ENCODE peak calls at places on chromosomes 6 and 20, in six cellular contexts. E is AG09309, H is fibroblast of lung, Q is cardiac fibroblast, N is mesothelial cell of epicardium, G is right lobe of liver. Y is an unnamed sample.

GRCh38 chr20:6053776-6054688 is at the start of gene LRRN4:
- DNase-seq in Q (peak), E (no peak), G (no peak), H (peak), N (peak), Y (no peak)

GRCh38 chr6:25863360-25863759 is 10.7 kb downstream of the SLC17A3 start:
- DNase-seq in H (no peak), Q (no peak), E (no peak), G (no peak), N (no peak), Y (no peak)

GRCh38 chr6:159807150-159807859 is 7.2 kb downstream of the PNLDC1 start:
- DNase-seq in G (no peak), H (peak), Q (peak), N (no peak), E (no peak), Y (no peak)

GRCh38 chr6:111228094-111228493 is 140.8 kb downstream of the SLC16A10 start:
- DNase-seq in N (no peak), E (no peak), G (no peak), H (peak), Q (peak), Y (no peak)

GRCh38 chr6:141498980-141499379 is 633.7 kb upstream of the GJE1 start:
- DNase-seq in N (no peak), H (peak), G (no peak), Q (peak), E (no peak), Y (no peak)

GRCh38 chr6:167056370-167056769 is 57.2 kb downstream of the CEP43 start:
- DNase-seq in Q (peak), G (no peak), N (no peak), H (peak), E (peak), Y (no peak)

GRCh38 chr20:36271639-36272546 is 34.2 kb upstream of the DLGAP4 start:
- DNase-seq in G (no peak), Q (no peak), N (peak), H (no peak), E (no peak), Y (no peak)

GRCh38 chr6:70872469-70872868 is 84.4 kb downstream of the B3GAT2 start:
- DNase-seq in N (no peak), E (no peak), Q (no peak), G (no peak), H (no peak), Y (no peak)

GRCh38 chr6:82182756-82183155 is 64.8 kb downstream of the IBTK start:
- DNase-seq in E (peak), H (peak), N (no peak), G (no peak), Q (peak), Y (no peak)

GRCh38 chr6:80642452-80642851 is 536.0 kb downstream of the BCKDHB start:
- DNase-seq in N (no peak), Q (peak), E (peak), H (peak), G (no peak), Y (no peak)

GRCh38 chr6:160106701-160107100 is 14.9 kb upstream of the SLC22A1 start:
- DNase-seq in Q (no peak), G (no peak), H (no peak), N (no peak), E (no peak), Y (no peak)

GRCh38 chr6:39440039-39440426 is 117.5 kb upstream of the KCNK16 start:
- DNase-seq in G (no peak), E (no peak), H (peak), N (no peak), Q (peak), Y (no peak)

GRCh38 chr6:68427630-68428029 is 207.5 kb upstream of the ADGRB3 start:
- DNase-seq in G (no peak), N (no peak), H (peak), E (no peak), Q (peak), Y (no peak)

GRCh38 chr6:168377481-168377850 is 57.9 kb upstream of the DACT2 start:
- DNase-seq in E (no peak), Q (no peak), G (no peak), H (no peak), N (peak), Y (no peak)

GRCh38 chr20:37524859-37525708 is 2.6 kb downstream of the BLCAP start:
- DNase-seq in G (peak), H (peak), Q (no peak), N (no peak), E (no peak), Y (no peak)

GRCh38 chr20:20712004-20712473 is 405 bp downstream of the RALGAPA2 start:
- DNase-seq in H (no peak), N (peak), Q (no peak), E (no peak), G (peak), Y (peak)

GRCh38 chr6:139257821-139258398 is 33.9 kb downstream of the TXLNB start:
- DNase-seq in H (no peak), E (no peak), N (no peak), G (no peak), Q (no peak), Y (no peak)

GRCh38 chr6:94362061-94362864 is 942.9 kb upstream of the EPHA7 start:
- DNase-seq in E (no peak), H (no peak), N (no peak), G (no peak), Q (no peak), Y (no peak)

GRCh38 chr6:31575335-31575901 is at the start of gene TNF:
- DNase-seq in E (no peak), N (no peak), Q (peak), G (no peak), H (no peak), Y (no peak)

GRCh38 chr6:53768636-53769035 is 26.2 kb upstream of the LRRC1 start:
- DNase-seq in N (no peak), G (no peak), Q (no peak), E (no peak), H (peak), Y (no peak)

GRCh38 chr6:117399126-117399525 is 26.6 kb downstream of the ROS1 start:
- DNase-seq in G (no peak), H (no peak), E (no peak), N (no peak), Q (no peak), Y (no peak)

GRCh38 chr6:94372229-94372628 is 952.9 kb upstream of the EPHA7 start:
- DNase-seq in Q (no peak), H (no peak), G (no peak), E (no peak), N (no peak), Y (no peak)

GRCh38 chr20:61414455-61414991 is 162.5 kb downstream of the CDH4 start:
- DNase-seq in H (no peak), N (no peak), Q (no peak), G (no peak), E (no peak), Y (no peak)

GRCh38 chr20:23078994-23079364 is 7.1 kb downstream of the CD93 start:
- DNase-seq in E (no peak), Q (no peak), G (no peak), H (no peak), N (no peak), Y (no peak)

GRCh38 chr6:16181429-16182359 is 52.8 kb downstream of the MYLIP start:
- DNase-seq in N (no peak), G (no peak), H (no peak), E (no peak), Q (no peak), Y (no peak)
- TF ChIP-seq CTCF in N (no peak), G (no peak), H (no peak), E (no peak), Q (no peak), Y (no peak)

GRCh38 chr6:125953502-125953875 is 3.1 kb upstream of the HINT3 start:
- DNase-seq in E (no peak), G (no peak), H (no peak), N (no peak), Q (no peak), Y (peak)
- TF ChIP-seq CTCF in E (peak), G (no peak), H (no peak), N (no peak), Q (peak), Y (peak)

DNA sequence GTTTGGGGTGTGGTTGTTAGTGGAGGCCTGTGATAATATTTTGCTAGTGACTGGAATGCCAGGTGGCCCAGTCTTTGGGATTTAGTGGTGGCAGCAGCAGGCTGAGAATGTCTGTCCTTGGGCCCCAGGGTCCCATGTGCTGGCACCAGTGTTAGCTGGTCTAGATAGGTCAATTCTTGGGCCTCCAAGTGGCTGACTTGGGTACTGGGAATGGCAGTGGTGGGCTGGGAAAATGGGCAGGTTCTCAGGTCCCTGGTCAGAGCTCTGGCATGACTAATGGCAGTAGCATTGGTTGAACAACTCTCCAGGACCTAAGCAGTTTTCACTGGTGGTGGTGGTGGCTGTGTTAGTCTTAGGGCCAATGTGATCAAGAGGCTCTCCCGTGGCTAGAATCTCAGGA is 50.3 kb downstream of the OLIG3 start:
- DNase-seq in H (no peak), E (no peak), Q (peak), G (no peak), N (no peak), Y (no peak)
- TF ChIP-seq CTCF in H (no peak), E (no peak), Q (peak), G (no peak), N (no peak), Y (peak)

GRCh38 chr6:56507517-56507916 is 135.2 kb downstream of the DST start:
- DNase-seq in N (no peak), Q (no peak), H (no peak), E (no peak), G (no peak), Y (no peak)
- TF ChIP-seq CTCF in N (no peak), Q (no peak), H (no peak), E (no peak), G (no peak), Y (no peak)

DNA sequence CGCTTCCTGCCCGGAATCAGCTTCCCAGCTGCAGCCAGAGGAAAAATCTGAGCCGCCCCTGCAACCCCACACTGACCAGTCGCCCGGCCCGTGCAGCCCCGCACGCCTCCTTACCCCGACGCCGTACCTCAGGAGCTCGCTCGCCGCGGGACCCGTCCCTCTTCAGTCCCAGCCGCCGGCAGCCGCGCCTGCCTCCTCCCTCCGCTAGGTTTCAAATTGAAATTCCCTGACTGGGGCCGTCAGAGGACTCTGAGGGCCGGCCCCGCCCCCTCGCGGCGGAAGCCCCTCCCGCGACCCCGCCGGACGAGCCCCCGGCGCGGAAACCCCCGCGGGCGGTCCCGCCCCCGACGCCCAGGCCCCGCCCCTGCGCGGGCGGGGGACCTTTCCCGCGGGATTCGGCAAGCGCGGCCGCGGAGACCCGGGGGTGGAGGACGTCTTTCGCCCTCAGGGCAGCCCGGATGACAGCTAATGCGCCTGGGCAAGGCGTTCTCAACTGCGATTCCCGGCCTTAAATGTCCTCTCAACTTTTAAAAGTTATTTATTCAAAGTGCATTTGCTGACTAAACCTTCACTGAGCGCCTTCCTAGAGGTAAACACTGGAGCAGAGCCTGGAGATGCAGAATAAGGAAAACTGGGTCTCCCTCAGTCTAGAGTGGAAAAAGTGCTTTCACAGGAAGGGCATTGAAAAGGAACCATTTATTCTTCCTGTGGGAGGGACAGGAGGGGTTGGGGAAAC is at the start of gene EPB41L2:
- DNase-seq in Q (peak), G (peak), E (no peak), N (peak), H (peak), Y (peak)
- TF ChIP-seq CTCF in Q (peak), G (no peak), E (peak), N (peak), H (peak), Y (peak)

DNA sequence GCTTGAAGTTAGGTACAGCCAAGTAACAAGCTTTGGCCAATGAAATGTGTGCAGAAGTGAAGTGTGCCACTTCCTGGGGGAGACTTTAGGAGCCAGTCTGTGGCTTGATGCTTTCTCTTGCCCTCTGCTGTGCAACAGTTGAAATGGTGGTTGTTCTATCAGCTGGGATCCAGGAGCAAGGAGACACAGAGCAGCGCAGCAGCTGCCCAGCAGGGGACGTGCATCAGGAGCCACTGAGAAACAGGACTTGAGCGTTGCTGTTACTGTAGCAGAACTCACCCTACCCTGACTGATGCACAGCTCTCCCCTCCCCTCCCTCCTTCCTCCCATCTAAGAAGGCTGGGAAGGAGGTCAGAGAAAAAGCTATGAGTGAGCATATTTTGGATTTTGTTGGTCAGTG is 18.9 kb upstream of the CCN5 start:
- DNase-seq in H (no peak), Q (no peak), N (no peak), G (no peak), E (no peak), Y (no peak)
- TF ChIP-seq CTCF in H (no peak), Q (peak), N (no peak), G (no peak), E (no peak), Y (peak)

GRCh38 chr20:10539818-10540553 is 104.9 kb downstream of the SLX4IP start:
- DNase-seq in G (no peak), N (no peak), E (no peak), H (no peak), Q (no peak), Y (no peak)

GRCh38 chr20:10532351-10532750 is 97.2 kb downstream of the SLX4IP start:
- DNase-seq in G (no peak), N (no peak), E (no peak), Q (no peak), H (no peak), Y (no peak)

GRCh38 chr20:10537850-10538480 is 102.9 kb downstream of the SLX4IP start:
- DNase-seq in E (no peak), G (no peak), N (no peak), H (peak), Q (peak), Y (no peak)

GRCh38 chr20:10538768-10539167 is 103.7 kb downstream of the SLX4IP start:
- DNase-seq in G (no peak), Q (no peak), N (no peak), H (no peak), E (no peak), Y (no peak)

GRCh38 chr20:10536531-10536930 is 101.4 kb downstream of the SLX4IP start:
- DNase-seq in E (no peak), Q (peak), N (no peak), H (peak), G (peak), Y (no peak)
- TF ChIP-seq CTCF in E (peak), Q (peak), N (no peak), H (peak), G (peak), Y (peak)

DNA sequence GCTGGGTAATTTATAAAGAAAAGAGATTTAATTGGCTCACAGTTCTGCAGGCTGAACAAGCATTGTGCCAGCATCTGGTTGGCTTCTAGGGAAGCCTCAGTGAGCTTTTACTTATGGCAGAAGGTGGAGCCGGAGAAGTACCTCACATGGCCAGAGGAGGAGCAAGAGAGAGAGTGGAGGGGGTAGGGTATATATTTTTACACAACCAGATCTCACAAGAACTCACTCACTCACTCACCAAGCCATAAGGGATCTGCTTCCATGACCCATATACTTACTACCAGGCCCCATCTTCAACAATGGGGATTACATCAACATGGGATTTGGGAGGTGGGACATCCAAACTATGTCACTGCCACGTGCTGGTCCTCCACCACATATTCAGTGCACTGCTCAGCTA is 152.6 kb upstream of the PRND start:
- DNase-seq in Q (no peak), N (no peak), H (no peak), E (no peak), G (no peak), Y (no peak)
- TF ChIP-seq CTCF in Q (peak), N (no peak), H (peak), E (no peak), G (no peak), Y (peak)

DNA sequence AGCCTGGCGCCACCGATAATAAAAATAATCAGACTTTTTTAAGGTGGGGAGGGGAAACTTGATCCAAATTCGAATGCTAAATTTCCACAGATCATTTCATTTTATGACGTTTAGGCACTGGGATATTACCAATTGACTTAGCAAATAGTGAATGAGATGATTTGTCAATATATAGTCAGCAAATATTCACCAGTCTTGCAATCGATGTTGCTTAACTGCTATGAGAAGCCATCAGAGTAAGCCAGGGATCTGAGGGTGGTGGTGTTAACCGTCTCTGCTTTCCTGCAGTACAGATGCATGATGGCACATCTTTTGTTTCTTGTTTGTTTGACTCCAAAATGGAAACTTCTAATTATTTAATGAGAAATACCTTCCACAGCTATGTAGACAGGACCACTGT is 258.8 kb upstream of the EXOC2 start:
- DNase-seq in G (no peak), H (no peak), E (no peak), N (no peak), Q (no peak), Y (no peak)
- TF ChIP-seq CTCF in G (no peak), H (no peak), E (no peak), N (no peak), Q (no peak), Y (no peak)